ENCODE peak calls at places on chromosomes 4 and X, in four cellular contexts. E, Y, Z and A are unnamed samples.

GRCh38 chr4:101037938-101038413 is 309.4 kb downstream of the PPP3CA start:
- DNase-seq in E (no peak), Y (no peak), Z (no peak), A (no peak)

GRCh38 chr4:86449746-86450145 is 89.9 kb upstream of the MAPK10 start:
- DNase-seq in Y (no peak), E (no peak), Z (no peak), A (no peak)

GRCh38 chrX:49840679-49841078 is 11.6 kb downstream of the PAGE4 start:
- DNase-seq in Z (peak; percentile 83), Y (no peak), E (peak; percentile 78), A (peak; percentile 67)

GRCh38 chr4:7771056-7771455 is 168.6 kb downstream of the AFAP1 start:
- DNase-seq in E (no peak), Y (peak; percentile 37), Z (no peak), A (no peak)

GRCh38 chr4:31651541-31651940 is 931.4 kb downstream of the PCDH7 start:
- DNase-seq in Z (no peak), Y (no peak), E (no peak), A (no peak)

GRCh38 chrX:38654302-38654701 is 93.0 kb downstream of the TSPAN7 start:
- DNase-seq in Z (peak; percentile 36), E (no peak), Y (no peak), A (peak; percentile 89)

GRCh38 chr4:25966171-25966570 is 52.2 kb downstream of the SMIM20 start:
- DNase-seq in Y (no peak), Z (no peak), E (no peak), A (no peak)

GRCh38 chrX:531611-531936 is 99.0 kb upstream of the SHOX start:
- DNase-seq in Y (no peak), Z (no peak), E (no peak), A (no peak)

GRCh38 chr4:185115827-185116232 is 27.2 kb upstream of the SLC25A4 start:
- DNase-seq in Y (no peak), E (peak; percentile 82), Z (peak; percentile 79), A (peak; percentile 97)

GRCh38 chr4:76987153-76987562 is 37.6 kb downstream of the SEPTIN11 start:
- DNase-seq in Y (no peak), Z (no peak), E (peak; percentile 27), A (no peak)

GRCh38 chr4:100869266-100869665 is 351.4 kb upstream of the EMCN start:
- DNase-seq in Z (no peak), Y (no peak), E (no peak), A (no peak)

GRCh38 chrX:20742106-20742505 is 475.4 kb upstream of the RPS6KA3 start:
- DNase-seq in Y (no peak), E (no peak), Z (no peak), A (no peak)

GRCh38 chrX:94058728-94059382 is 384.8 kb downstream of the FAM133A start:
- DNase-seq in Y (no peak), Z (peak; percentile 3), E (no peak), A (peak; percentile 4)

GRCh38 chrX:139762400-139763183 is 54.6 kb upstream of the MCF2 start:
- DNase-seq in Y (no peak), Z (no peak), E (peak; percentile 38), A (no peak)

GRCh38 chrX:154372612-154373022 is 1.8 kb downstream of the FLNA start:
- DNase-seq in Y (no peak), Z (peak; percentile 27), E (no peak), A (peak; percentile 47)

GRCh38 chr4:110503588-110504435 is 27.9 kb downstream of the ENPEP start:
- DNase-seq in Z (no peak), Y (no peak), E (no peak), A (no peak)

GRCh38 chr4:70437212-70437611 is 34.8 kb upstream of the MUC7 start:
- DNase-seq in Z (peak; percentile 14), E (no peak), Y (peak; percentile 32), A (no peak)

GRCh38 chr4:133316874-133317273 is 167.8 kb downstream of the PCDH10 start:
- DNase-seq in E (no peak), Y (no peak), Z (no peak), A (no peak)

GRCh38 chrX:80817002-80817401 is 7.3 kb upstream of the BRWD3 start:
- DNase-seq in E (no peak), Z (no peak), Y (no peak), A (no peak)

GRCh38 chrX:46597774-46598173 is 24.2 kb downstream of the CHST7 start:
- DNase-seq in E (no peak), Z (no peak), Y (no peak), A (no peak)

GRCh38 chrX:124229374-124229773 is 103.1 kb upstream of the TEX13D start:
- DNase-seq in Z (no peak), E (no peak), Y (no peak), A (no peak)

GRCh38 chrX:35040871-35041270 is 98.3 kb downstream of the FAM47B start:
- DNase-seq in Z (no peak), E (no peak), Y (no peak), A (no peak)

GRCh38 chr4:102429553-102429952 is 71.6 kb upstream of the NFKB1 start:
- DNase-seq in E (no peak), Y (no peak), Z (no peak), A (no peak)

GRCh38 chr4:14749910-14750309 is 252.4 kb upstream of the CPEB2 start:
- DNase-seq in Z (no peak), Y (no peak), E (peak; percentile 60), A (peak; percentile 11)

GRCh38 chr4:122045533-122045932 is 93.7 kb upstream of the TRPC3 start:
- DNase-seq in Y (no peak), Z (peak; percentile 4), E (no peak), A (peak; percentile 82)

GRCh38 chr4:121668368-121669162 is 28.2 kb downstream of the ANXA5 start:
- DNase-seq in Z (no peak), E (no peak), Y (no peak), A (no peak)

GRCh38 chr4:26992657-26993361 is 132.2 kb downstream of the STIM2 start:
- DNase-seq in Y (no peak), Z (no peak), E (no peak), A (peak; percentile 11)

GRCh38 chr4:5165419-5166369 is 114.4 kb downstream of the STK32B start:
- DNase-seq in E (no peak), Z (no peak), Y (no peak), A (no peak)

GRCh38 chr4:184664445-184665210 is 15.1 kb downstream of the PRIMPOL start:
- DNase-seq in Z (no peak), Y (no peak), E (no peak), A (peak; percentile 49)

GRCh38 chrX:135520022-135520552 is 373 bp upstream of the INTS6L start:
- DNase-seq in E (no peak), Z (no peak), Y (no peak), A (no peak)

GRCh38 chr4:81647388-81647787 is 175.7 kb upstream of the RASGEF1B start:
- DNase-seq in E (no peak), Y (no peak), Z (no peak), A (no peak)

GRCh38 chr4:81648576-81649272 is 177.0 kb upstream of the RASGEF1B start:
- DNase-seq in Y (no peak), E (no peak), Z (no peak), A (no peak)

GRCh38 chr4:81652069-81652478 is 180.4 kb upstream of the RASGEF1B start:
- DNase-seq in Z (no peak), E (no peak), Y (no peak), A (no peak)

GRCh38 chr4:81651500-81651899 is 179.8 kb upstream of the RASGEF1B start:
- DNase-seq in Y (no peak), Z (no peak), E (no peak), A (no peak)

GRCh38 chr4:81650871-81651270 is 179.2 kb upstream of the RASGEF1B start:
- DNase-seq in E (no peak), Z (no peak), Y (no peak), A (no peak)
- TF ChIP-seq POLR2A in E (no peak), Z (no peak), Y (no peak), A (no peak)

DNA sequence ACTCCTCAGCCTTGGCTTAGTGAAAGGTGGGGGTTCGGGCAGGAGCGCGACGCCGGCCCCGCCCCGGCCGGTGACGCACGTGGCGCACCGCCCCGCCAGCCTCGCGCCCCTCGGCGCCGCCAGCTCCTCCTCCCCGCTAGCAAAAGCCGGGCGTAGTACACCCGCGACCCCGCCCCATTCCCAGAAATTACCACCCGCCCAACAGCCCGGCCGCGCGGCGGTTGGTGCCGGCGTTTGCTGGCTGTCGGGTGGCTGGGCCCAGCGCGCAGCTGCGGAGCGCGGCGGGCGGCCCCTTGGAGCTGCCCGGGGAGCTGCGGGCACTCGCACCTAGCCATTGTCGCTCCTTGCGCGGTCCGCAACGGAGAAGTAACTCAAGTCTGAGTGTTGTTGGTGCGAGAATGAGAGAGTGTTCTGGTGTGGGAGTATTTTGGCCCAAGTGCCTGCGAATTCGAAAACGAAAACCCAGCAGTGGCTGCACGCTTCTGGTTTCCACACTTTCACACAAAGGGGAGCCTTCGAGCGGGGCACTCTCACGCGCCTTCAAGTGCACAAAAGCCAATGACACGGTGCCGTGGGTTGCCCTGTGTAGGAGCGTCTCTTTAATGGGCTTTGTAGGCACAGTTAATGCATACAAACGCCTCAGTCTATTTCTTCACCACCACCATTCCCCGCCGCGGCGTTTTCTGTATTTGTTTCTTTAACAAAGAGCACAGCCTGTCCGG is 1.0 kb upstream of the ELF2 start:
- DNase-seq in Z (peak; percentile 86), E (peak; percentile 96), Y (peak; percentile 98), A (peak; percentile 97)
- TF ChIP-seq POLR2A in Z (peak; percentile 90), E (no peak), Y (peak; percentile 94), A (peak; percentile 99)

DNA sequence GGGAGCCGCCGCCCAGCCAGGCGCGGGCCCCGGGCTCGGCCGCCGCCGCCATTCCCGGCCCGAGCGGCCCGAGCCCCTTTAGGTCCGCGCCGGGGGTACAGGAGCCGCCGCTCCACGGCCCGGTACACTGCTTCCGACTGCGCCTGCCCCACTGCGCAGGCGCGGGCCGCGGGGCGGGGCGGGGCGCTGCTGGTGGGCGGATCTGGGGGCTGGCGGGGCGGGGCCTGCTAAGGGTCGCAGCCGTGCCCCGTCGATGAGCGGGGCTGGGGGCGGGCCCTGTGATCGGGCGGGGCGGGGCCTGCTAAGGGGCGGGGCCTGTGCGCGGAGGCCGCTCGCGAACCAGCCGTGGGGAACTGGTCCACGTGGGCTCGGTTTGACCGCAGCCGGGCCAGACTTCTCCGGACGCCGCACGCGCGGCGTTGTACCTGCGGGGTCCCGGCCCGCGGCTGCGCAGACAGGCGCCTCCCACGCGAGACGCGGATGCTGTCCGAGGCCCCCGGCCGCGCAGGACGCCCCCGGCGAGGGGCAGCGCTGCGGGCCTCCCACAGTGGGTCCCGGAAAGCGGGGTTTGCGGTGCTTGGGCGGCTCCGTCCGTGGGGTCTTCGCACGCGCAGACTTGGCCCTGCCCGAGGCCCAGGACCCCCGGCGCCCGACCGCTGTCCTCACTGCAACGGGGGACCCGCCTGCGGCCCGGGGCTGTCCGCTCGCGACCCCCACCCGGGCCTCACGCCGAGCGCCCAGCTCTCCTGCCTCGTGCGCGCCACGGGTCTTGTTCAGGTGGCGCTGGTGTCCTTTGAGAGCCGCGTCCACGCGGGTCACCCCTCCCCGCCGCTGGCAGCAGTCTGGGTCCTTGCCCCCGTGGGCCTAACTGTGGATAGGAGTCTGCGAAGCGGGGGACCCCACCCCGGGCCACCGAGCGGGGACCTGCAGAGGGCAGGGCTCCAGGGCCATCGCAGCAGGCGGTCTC is at the start of gene DGKQ:
- DNase-seq in Y (peak; percentile 96), Z (peak; percentile 48), E (peak; percentile 90), A (peak; percentile 87)
- TF ChIP-seq POLR2A in Y (no peak), Z (no peak), E (no peak), A (no peak)

GRCh38 chr4:173052439-173052838 is 116.2 kb upstream of the GALNT7 start:
- DNase-seq in E (no peak), Y (no peak), Z (no peak), A (no peak)

GRCh38 chr4:173056708-173057107 is 111.9 kb upstream of the GALNT7 start:
- DNase-seq in Y (no peak), Z (no peak), E (peak; percentile 57), A (no peak)

GRCh38 chr4:173057442-173057841 is 111.2 kb upstream of the GALNT7 start:
- DNase-seq in Z (no peak), Y (no peak), E (no peak), A (no peak)

GRCh38 chr4:173057906-173058305 is 110.7 kb upstream of the GALNT7 start:
- DNase-seq in Z (no peak), Y (no peak), E (no peak), A (no peak)

GRCh38 chr4:173056271-173056670 is 112.3 kb upstream of the GALNT7 start:
- DNase-seq in E (no peak), Y (no peak), Z (no peak), A (no peak)
- TF ChIP-seq POLR2A in E (no peak), Y (no peak), Z (no peak), A (no peak)